ENCODE peak calls at places on chromosome 14, in seven cellular contexts. C is uterus, K is psoas muscle, D is upper lobe of right lung, Z is activated T-cell treated with anti-CD3 and anti-CD28 coated beads for 1 hour, V is osteocyte, X is HAP-1. N is an unnamed sample.

GRCh38 chr14:30045720-30046119 is 118.1 kb upstream of the PRKD1 start:
- DNase-seq in C (no peak), K (no peak), D (no peak), Z (no peak), V (no peak), X (no peak), N (no peak)

GRCh38 chr14:101174980-101175606 is 271.6 kb upstream of the RTL1 start:
- DNase-seq in C (peak), K (no peak), D (peak), Z (no peak), V (peak), X (no peak), N (no peak)

GRCh38 chr14:104863131-104863862 is 1.8 kb upstream of the CEP170B start:
- DNase-seq in C (no peak), K (peak), D (no peak), Z (no peak), V (no peak), X (no peak), N (no peak)

GRCh38 chr14:96167224-96168148 is 37.2 kb upstream of the BDKRB2 start:
- DNase-seq in C (no peak), K (no peak), D (no peak), Z (no peak), V (no peak), X (no peak), N (no peak)

GRCh38 chr14:94180655-94181271 is 6.6 kb downstream of the PPP4R4 start:
- DNase-seq in C (no peak), K (no peak), D (no peak), Z (no peak), V (no peak), X (peak), N (no peak)

GRCh38 chr14:99624971-99625370 is 20.0 kb upstream of the HHIPL1 start:
- DNase-seq in C (no peak), K (no peak), D (no peak), Z (no peak), V (no peak), X (no peak), N (no peak)

GRCh38 chr14:106518054-106518943 is 991.9 kb downstream of the TMEM121 start:
- DNase-seq in C (no peak), K (peak), D (peak), Z (peak), V (no peak), X (no peak), N (no peak)

GRCh38 chr14:72801381-72801812 is 92.5 kb downstream of the DPF3 start:
- DNase-seq in C (no peak), K (no peak), D (no peak), Z (no peak), V (no peak), X (no peak), N (no peak)

GRCh38 chr14:34129927-34130552 is 179.2 kb upstream of the EGLN3 start:
- DNase-seq in C (no peak), K (no peak), D (no peak), Z (no peak), V (no peak), X (no peak), N (no peak)

GRCh38 chr14:62189698-62190097 is 427.5 kb downstream of the SNAPC1 start:
- DNase-seq in C (no peak), K (no peak), D (no peak), Z (no peak), V (no peak), X (no peak), N (no peak)